ENCODE peak calls at places on chromosomes 3 and 15, in four cellular contexts. One of them, this sample, is unnamed.

GRCh38 chr3:37768107-37768809 is 93.4 kb upstream of the CTDSPL start:
- DNase-seq in SK-N-SH: no peak
- DNase-seq in HepG2: peak
- DNase-seq in GM12878: no peak
- DNase-seq in this sample: peak

GRCh38 chr3:157089455-157090221 is 70.3 kb downstream of the CCNL1 start:
- DNase-seq in SK-N-SH: no peak
- DNase-seq in HepG2: no peak
- DNase-seq in GM12878: peak
- DNase-seq in this sample: peak

GRCh38 chr3:193732391-193732790 is 139.4 kb downstream of the OPA1 start:
- DNase-seq in SK-N-SH: no peak
- DNase-seq in HepG2: peak
- DNase-seq in GM12878: no peak
- DNase-seq in this sample: peak

GRCh38 chr3:120908803-120909601 is 997 bp downstream of the STXBP5L start:
- DNase-seq in SK-N-SH: no peak
- DNase-seq in HepG2: no peak
- DNase-seq in GM12878: no peak
- DNase-seq in this sample: no peak

GRCh38 chr3:148221303-148221702 is 476.4 kb upstream of the AGTR1 start:
- DNase-seq in SK-N-SH: no peak
- DNase-seq in HepG2: no peak
- DNase-seq in GM12878: no peak
- DNase-seq in this sample: no peak

GRCh38 chr15:78216276-78217229 is 17.8 kb downstream of the ACSBG1 start:
- DNase-seq in SK-N-SH: no peak
- DNase-seq in HepG2: no peak
- DNase-seq in GM12878: no peak
- DNase-seq in this sample: no peak

GRCh38 chr15:95557226-95558046 is 773.1 kb upstream of the NR2F2 start:
- DNase-seq in SK-N-SH: no peak
- DNase-seq in HepG2: peak
- DNase-seq in GM12878: peak
- DNase-seq in this sample: peak

GRCh38 chr15:64398575-64398974 is 10.9 kb downstream of the TRIP4 start:
- DNase-seq in SK-N-SH: no peak
- DNase-seq in HepG2: no peak
- DNase-seq in GM12878: no peak
- DNase-seq in this sample: no peak

GRCh38 chr15:58438956-58439355 is 7.2 kb downstream of the LIPC start:
- DNase-seq in SK-N-SH: peak
- DNase-seq in HepG2: peak
- DNase-seq in GM12878: no peak
- DNase-seq in this sample: peak

GRCh38 chr3:99883138-99883461 is 65.4 kb downstream of the CMSS1 start:
- DNase-seq in SK-N-SH: no peak
- DNase-seq in HepG2: no peak
- DNase-seq in GM12878: no peak
- DNase-seq in this sample: no peak

GRCh38 chr3:184562875-184563568 is 1.4 kb downstream of the EPHB3 start:
- DNase-seq in SK-N-SH: no peak
- DNase-seq in HepG2: no peak
- DNase-seq in GM12878: no peak
- DNase-seq in this sample: no peak

GRCh38 chr3:14345496-14346150 is 56.8 kb upstream of the SLC6A6 start:
- DNase-seq in SK-N-SH: no peak
- DNase-seq in HepG2: no peak
- DNase-seq in GM12878: no peak
- DNase-seq in this sample: no peak

GRCh38 chr15:66966256-66966655 is 99.1 kb upstream of the SMAD3 start:
- DNase-seq in SK-N-SH: no peak
- DNase-seq in HepG2: no peak
- DNase-seq in GM12878: no peak
- DNase-seq in this sample: no peak

GRCh38 chr3:27544372-27544865 is 60.2 kb upstream of the SLC4A7 start:
- DNase-seq in SK-N-SH: no peak
- DNase-seq in HepG2: no peak
- DNase-seq in GM12878: no peak
- DNase-seq in this sample: no peak

GRCh38 chr3:11770477-11771381 is 76.0 kb downstream of the TAMM41 start:
- DNase-seq in SK-N-SH: peak
- DNase-seq in HepG2: peak
- DNase-seq in GM12878: peak
- DNase-seq in this sample: peak

GRCh38 chr3:14037211-14037610 is 87.5 kb downstream of the CHCHD4 start:
- DNase-seq in SK-N-SH: no peak
- DNase-seq in HepG2: no peak
- DNase-seq in GM12878: no peak
- DNase-seq in this sample: no peak

GRCh38 chr3:137134431-137134830 is 176.6 kb downstream of the IL20RB start:
- DNase-seq in SK-N-SH: no peak
- DNase-seq in HepG2: no peak
- DNase-seq in GM12878: no peak
- DNase-seq in this sample: no peak

GRCh38 chr15:55289573-55290360 is at the start of gene RAB27A:
- DNase-seq in SK-N-SH: peak
- DNase-seq in HepG2: peak
- DNase-seq in GM12878: no peak
- DNase-seq in this sample: peak

GRCh38 chr15:63065262-63066234 is 23.0 kb downstream of the TPM1 start:
- DNase-seq in SK-N-SH: no peak
- DNase-seq in HepG2: no peak
- DNase-seq in GM12878: no peak
- DNase-seq in this sample: no peak

GRCh38 chr3:9216736-9217135 is 32.7 kb downstream of the SRGAP3 start:
- DNase-seq in SK-N-SH: no peak
- DNase-seq in HepG2: no peak
- DNase-seq in GM12878: no peak
- DNase-seq in this sample: no peak

GRCh38 chr3:149023951-149024350 is 32.6 kb downstream of the GYG1 start:
- DNase-seq in SK-N-SH: no peak
- DNase-seq in HepG2: no peak
- DNase-seq in GM12878: no peak
- DNase-seq in this sample: no peak

GRCh38 chr15:67504796-67505195 is 16.1 kb upstream of the C15orf61 start:
- DNase-seq in SK-N-SH: no peak
- DNase-seq in HepG2: no peak
- DNase-seq in GM12878: no peak
- DNase-seq in this sample: no peak

GRCh38 chr3:138348950-138349739 is 766 bp downstream of the MRAS start:
- DNase-seq in SK-N-SH: peak
- DNase-seq in HepG2: peak
- DNase-seq in GM12878: no peak
- DNase-seq in this sample: peak

GRCh38 chr3:98556164-98557130 is 24.7 kb downstream of the GPR15 start:
- DNase-seq in SK-N-SH: no peak
- DNase-seq in HepG2: no peak
- DNase-seq in GM12878: peak
- DNase-seq in this sample: no peak

GRCh38 chr3:189195302-189195701 is 23.5 kb downstream of the TPRG1 start:
- DNase-seq in SK-N-SH: no peak
- DNase-seq in HepG2: peak
- DNase-seq in GM12878: no peak
- DNase-seq in this sample: no peak

GRCh38 chr3:129453732-129454131 is 13.7 kb downstream of the IFT122 start:
- DNase-seq in SK-N-SH: no peak
- DNase-seq in HepG2: no peak
- DNase-seq in GM12878: no peak
- DNase-seq in this sample: no peak

GRCh38 chr3:197392961-197393360 is 94.5 kb upstream of the DLG1 start:
- DNase-seq in SK-N-SH: peak
- DNase-seq in HepG2: no peak
- DNase-seq in GM12878: no peak
- DNase-seq in this sample: peak

GRCh38 chr3:64650710-64651109 is 37.1 kb downstream of the ADAMTS9 start:
- DNase-seq in SK-N-SH: no peak
- DNase-seq in HepG2: no peak
- DNase-seq in GM12878: no peak
- DNase-seq in this sample: no peak

GRCh38 chr3:100875239-100875638 is 118.0 kb downstream of the ABI3BP start:
- DNase-seq in SK-N-SH: peak
- DNase-seq in HepG2: no peak
- DNase-seq in GM12878: no peak
- DNase-seq in this sample: no peak

GRCh38 chr3:32443471-32443870 is 51.8 kb downstream of the CMTM7 start:
- DNase-seq in SK-N-SH: no peak
- DNase-seq in HepG2: no peak
- DNase-seq in GM12878: no peak
- DNase-seq in this sample: no peak
- TF ChIP-seq MAX in SK-N-SH: no peak
- TF ChIP-seq MAX in HepG2: no peak
- TF ChIP-seq MAX in GM12878: no peak
- TF ChIP-seq MAX in this sample: no peak

GRCh38 chr3:177615015-177615414 is 417.7 kb upstream of the TBL1XR1 start:
- DNase-seq in SK-N-SH: no peak
- DNase-seq in HepG2: peak
- DNase-seq in GM12878: no peak
- DNase-seq in this sample: peak
- TF ChIP-seq NFIC in SK-N-SH: peak
- TF ChIP-seq NFIC in HepG2: peak
- TF ChIP-seq NFIC in GM12878: no peak
- TF ChIP-seq NFIC in this sample: peak

GRCh38 chr15:39968273-39969001 is 34.5 kb downstream of the EIF2AK4 start:
- DNase-seq in SK-N-SH: no peak
- DNase-seq in HepG2: no peak
- DNase-seq in GM12878: no peak
- DNase-seq in this sample: no peak

GRCh38 chr15:39974656-39975230 is 40.8 kb downstream of the EIF2AK4 start:
- DNase-seq in SK-N-SH: no peak
- DNase-seq in HepG2: no peak
- DNase-seq in GM12878: no peak
- DNase-seq in this sample: no peak

GRCh38 chr15:39969002-39969394 is 35.1 kb downstream of the EIF2AK4 start:
- DNase-seq in SK-N-SH: no peak
- DNase-seq in HepG2: no peak
- DNase-seq in GM12878: no peak
- DNase-seq in this sample: no peak

GRCh38 chr15:39966521-39966920 is 32.6 kb downstream of the EIF2AK4 start:
- DNase-seq in SK-N-SH: no peak
- DNase-seq in HepG2: no peak
- DNase-seq in GM12878: no peak
- DNase-seq in this sample: no peak

DNA sequence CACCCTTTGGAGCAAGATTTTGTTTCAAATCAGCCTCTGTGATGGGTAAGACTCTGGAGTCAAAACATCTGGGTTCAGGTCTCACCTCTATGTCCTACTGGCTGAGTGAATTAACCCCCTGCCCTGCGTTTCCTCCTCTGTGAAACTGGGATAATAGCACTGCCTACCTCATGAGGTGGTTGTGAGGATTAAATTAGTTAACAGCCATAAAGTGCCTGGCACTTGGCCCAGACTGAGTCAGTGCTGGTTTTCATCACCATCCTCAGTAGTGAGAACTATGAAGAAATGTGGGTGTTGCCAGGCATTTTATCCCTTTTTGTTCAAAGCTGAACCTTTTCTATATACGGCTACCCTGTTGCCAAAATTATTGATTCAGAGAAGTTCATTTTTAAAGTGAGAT is 36.0 kb downstream of the EIF2AK4 start:
- DNase-seq in SK-N-SH: no peak
- DNase-seq in HepG2: no peak
- DNase-seq in GM12878: no peak
- DNase-seq in this sample: no peak
- TF ChIP-seq MAX in SK-N-SH: no peak
- TF ChIP-seq MAX in HepG2: no peak
- TF ChIP-seq MAX in GM12878: no peak
- TF ChIP-seq MAX in this sample: no peak

GRCh38 chr15:90871716-90872480 is 3.5 kb downstream of the FURIN start:
- DNase-seq in SK-N-SH: peak
- DNase-seq in HepG2: no peak
- DNase-seq in GM12878: no peak
- DNase-seq in this sample: peak
- TF ChIP-seq NFIC in SK-N-SH: no peak
- TF ChIP-seq NFIC in HepG2: no peak
- TF ChIP-seq NFIC in GM12878: no peak
- TF ChIP-seq NFIC in this sample: no peak

This sample was measured in K562.